ENCODE peak calls at places on chromosome 21, in ten cellular contexts. X is spleen; N is NCI-H146; F is heart right ventricle; U is upper lobe of right lung; L is stimulated activated CD4-positive, alpha-beta T cell treated with anti-CD3 and anti-CD28 coated beads, Interleukin-2, amount 100 ng/mL, for 48 hours; G is cardiac fibroblast; H is substantia nigra; R is C1 segment of cervical spinal cord; D is anterior cingulate cortex. O is an unnamed sample.

GRCh38 chr21:37208741-37209225 is 58.4 kb downstream of the VPS26C start:
- DNase-seq in X (no peak), N (no peak), F (peak), U (no peak), L (no peak), G (no peak), H (no peak), R (no peak), D (peak), O (no peak)

GRCh38 chr21:44366586-44367211 is 13.3 kb downstream of the TRPM2 start:
- DNase-seq in X (peak), N (no peak), F (no peak), U (peak), L (no peak), G (no peak), H (no peak), R (no peak), D (no peak), O (no peak)

GRCh38 chr21:14952916-14953315 is 111.9 kb downstream of the NRIP1 start:
- DNase-seq in X (no peak), N (no peak), F (no peak), U (no peak), L (no peak), G (peak), H (no peak), R (no peak), D (no peak), O (no peak)

GRCh38 chr21:45004481-45005263 is 64.8 kb downstream of the SLX9 start:
- DNase-seq in X (peak), N (no peak), F (peak), U (peak), L (no peak), G (no peak), H (no peak), R (no peak), D (no peak), O (no peak)

GRCh38 chr21:38082936-38083335 is 166.7 kb upstream of the KCNJ6 start:
- DNase-seq in X (no peak), N (no peak), F (no peak), U (no peak), L (no peak), G (no peak), H (no peak), R (no peak), D (no peak), O (no peak)

GRCh38 chr21:26405735-26406361 is 167.2 kb downstream of the CYYR1 start:
- DNase-seq in X (no peak), N (no peak), F (no peak), U (no peak), L (peak), G (peak), H (no peak), R (no peak), D (no peak), O (no peak)

GRCh38 chr21:45530423-45531113 is 11.7 kb downstream of the SLC19A1 start:
- DNase-seq in X (peak), N (no peak), F (peak), U (peak), L (no peak), G (no peak), H (no peak), R (no peak), D (no peak), O (no peak)

GRCh38 chr21:36330904-36331303 is 10.9 kb downstream of the MORC3 start:
- DNase-seq in X (no peak), N (peak), F (peak), U (no peak), L (no peak), G (peak), H (no peak), R (no peak), D (no peak), O (peak)

GRCh38 chr21:44702111-44702972 is 5.4 kb downstream of the KRTAP10-12 start:
- DNase-seq in X (peak), N (peak), F (no peak), U (no peak), L (no peak), G (no peak), H (no peak), R (no peak), D (no peak), O (peak)

GRCh38 chr21:34983680-34984086 is 65.4 kb downstream of the RUNX1 start:
- DNase-seq in X (no peak), N (no peak), F (no peak), U (no peak), L (peak), G (peak), H (no peak), R (no peak), D (no peak), O (no peak)

GRCh38 chr21:17387030-17387617 is 125.7 kb upstream of the CXADR start:
- DNase-seq in X (no peak), N (peak), F (no peak), U (no peak), L (peak), G (peak), H (no peak), R (no peak), D (no peak), O (peak)

GRCh38 chr21:15444118-15444960 is 285.4 kb upstream of the USP25 start:
- DNase-seq in X (no peak), N (no peak), F (no peak), U (no peak), L (no peak), G (no peak), H (no peak), R (no peak), D (no peak), O (no peak)

GRCh38 chr21:45152265-45152746 is 77.9 kb downstream of the ADARB1 start:
- DNase-seq in X (peak), N (peak), F (no peak), U (peak), L (peak), G (no peak), H (no peak), R (no peak), D (no peak), O (no peak)

GRCh38 chr21:23016617-23017016 is 2018.4 kb downstream of the NCAM2 start:
- DNase-seq in X (no peak), N (no peak), F (no peak), U (no peak), L (no peak), G (no peak), H (no peak), R (no peak), D (no peak), O (peak)

GRCh38 chr21:32929633-32930038 is 96.1 kb upstream of the OLIG2 start:
- DNase-seq in X (no peak), N (no peak), F (no peak), U (no peak), L (no peak), G (no peak), H (no peak), R (no peak), D (no peak), O (no peak)

GRCh38 chr21:42745511-42746239 is 92.3 kb downstream of the PDE9A start:
- DNase-seq in X (peak), N (no peak), F (no peak), U (peak), L (no peak), G (no peak), H (no peak), R (no peak), D (no peak), O (no peak)

GRCh38 chr21:17780539-17780938 is 38.6 kb downstream of the C21orf91 start:
- DNase-seq in X (no peak), N (no peak), F (no peak), U (no peak), L (no peak), G (no peak), H (no peak), R (no peak), D (no peak), O (no peak)

GRCh38 chr21:33539612-33540011 is 2.3 kb downstream of the GART start:
- DNase-seq in X (no peak), N (no peak), F (no peak), U (no peak), L (no peak), G (peak), H (no peak), R (no peak), D (no peak), O (no peak)

GRCh38 chr21:19609611-19610010 is 1206.0 kb upstream of the TMPRSS15 start:
- DNase-seq in X (no peak), N (no peak), F (no peak), U (no peak), L (no peak), G (no peak), H (no peak), R (no peak), D (no peak), O (no peak)

GRCh38 chr21:39137248-39138186 is 45.7 kb downstream of the PSMG1 start:
- DNase-seq in X (no peak), N (no peak), F (no peak), U (no peak), L (no peak), G (peak), H (no peak), R (no peak), D (no peak), O (no peak)

GRCh38 chr21:45505416-45506021 is 36.7 kb downstream of the SLC19A1 start:
- DNase-seq in X (peak), N (peak), F (peak), U (peak), L (no peak), G (no peak), H (no peak), R (no peak), D (no peak), O (no peak)

GRCh38 chr21:32888971-32889370 is 117.4 kb upstream of the PAXBP1 start:
- DNase-seq in X (no peak), N (no peak), F (no peak), U (no peak), L (no peak), G (no peak), H (no peak), R (no peak), D (no peak), O (no peak)

GRCh38 chr21:44089001-44089911 is 17.9 kb upstream of the PWP2 start:
- DNase-seq in X (peak), N (no peak), F (no peak), U (peak), L (no peak), G (no peak), H (no peak), R (no peak), D (no peak), O (no peak)

GRCh38 chr21:39094847-39095525 is 88.3 kb downstream of the PSMG1 start:
- DNase-seq in X (no peak), N (peak), F (no peak), U (no peak), L (no peak), G (peak), H (no peak), R (no peak), D (no peak), O (no peak)

GRCh38 chr21:25561668-25562641 is 45.3 kb downstream of the MRPL39 start:
- DNase-seq in X (peak), N (no peak), F (peak), U (peak), L (peak), G (peak), H (no peak), R (no peak), D (no peak), O (no peak)

GRCh38 chr21:15894596-15894995 is 164.8 kb downstream of the USP25 start:
- DNase-seq in X (no peak), N (no peak), F (no peak), U (no peak), L (no peak), G (peak), H (no peak), R (no peak), D (no peak), O (peak)

GRCh38 chr21:38503588-38503987 is 5.3 kb upstream of the ERG start:
- DNase-seq in X (no peak), N (no peak), F (no peak), U (no peak), L (no peak), G (peak), H (no peak), R (no peak), D (no peak), O (no peak)

GRCh38 chr21:21210552-21210951 is 212.3 kb downstream of the NCAM2 start:
- DNase-seq in X (no peak), N (no peak), F (no peak), U (no peak), L (no peak), G (no peak), H (no peak), R (no peak), D (no peak), O (peak)

GRCh38 chr21:16071082-16071481 is 341.3 kb downstream of the USP25 start:
- DNase-seq in X (no peak), N (no peak), F (no peak), U (no peak), L (no peak), G (peak), H (peak), R (peak), D (peak), O (peak)

GRCh38 chr21:28745131-28746055 is 247.3 kb downstream of the LTN1 start:
- DNase-seq in X (peak), N (peak), F (peak), U (no peak), L (peak), G (peak), H (peak), R (peak), D (peak), O (peak)

GRCh38 chr21:15152591-15152990 is 87.8 kb upstream of the NRIP1 start:
- DNase-seq in X (no peak), N (no peak), F (no peak), U (no peak), L (no peak), G (no peak), H (no peak), R (no peak), D (no peak), O (no peak)

GRCh38 chr21:43299441-43300277 is 127.3 kb downstream of the SIK1 start:
- DNase-seq in X (peak), N (no peak), F (no peak), U (peak), L (no peak), G (no peak), H (no peak), R (no peak), D (no peak), O (no peak)

GRCh38 chr21:42614391-42614790 is 39.0 kb upstream of the PDE9A start:
- DNase-seq in X (peak), N (no peak), F (no peak), U (peak), L (peak), G (no peak), H (no peak), R (no peak), D (no peak), O (no peak)

GRCh38 chr21:36575306-36575705 is 95.4 kb upstream of the CLDN14 start:
- DNase-seq in X (no peak), N (no peak), F (no peak), U (no peak), L (no peak), G (no peak), H (no peak), R (no peak), D (no peak), O (no peak)

GRCh38 chr21:25891596-25891995 is 156.8 kb downstream of the GABPA start:
- DNase-seq in X (no peak), N (peak), F (no peak), U (no peak), L (no peak), G (no peak), H (no peak), R (no peak), D (no peak), O (no peak)

GRCh38 chr21:42739061-42739931 is 85.9 kb downstream of the PDE9A start:
- DNase-seq in X (no peak), N (no peak), F (no peak), U (no peak), L (no peak), G (peak), H (no peak), R (no peak), D (no peak), O (no peak)

GRCh38 chr21:38869196-38869595 is 63.5 kb downstream of the ETS2 start:
- DNase-seq in X (no peak), N (no peak), F (no peak), U (no peak), L (no peak), G (no peak), H (no peak), R (no peak), D (no peak), O (no peak)

GRCh38 chr21:24045775-24046215 is 1561.5 kb downstream of the MRPL39 start:
- DNase-seq in X (peak), N (peak), F (peak), U (no peak), L (peak), G (peak), H (peak), R (peak), D (peak), O (peak)

GRCh38 chr21:38937286-38937790 is 131.6 kb downstream of the ETS2 start:
- DNase-seq in X (no peak), N (no peak), F (no peak), U (no peak), L (no peak), G (no peak), H (no peak), R (no peak), D (no peak), O (no peak)

GRCh38 chr21:32298658-32299081 is at the start of gene MRAP:
- DNase-seq in X (peak), N (no peak), F (no peak), U (no peak), L (no peak), G (peak), H (no peak), R (no peak), D (no peak), O (peak)

O was measured in NCI-H446 treated with DMSO at 0.1 percent for 48 hours.